ENCODE peak calls at places on chromosomes 16 and 17, in nine cellular contexts. T, U, X, N, B, E, V, S and L are unnamed samples.

GRCh38 chr17:64006361-64007088 is 8.4 kb downstream of the PRR29 start:
- DNase-seq in X (no peak), T (peak; percentile 89), E (no peak), V (no peak), U (peak; percentile 90), S (no peak), N (peak; percentile 61), B (no peak), L (peak; percentile 93)

GRCh38 chr17:3692346-3692745 is 3.6 kb downstream of the P2RX5 start:
- DNase-seq in U (no peak), T (no peak), V (no peak), E (no peak), X (no peak), S (no peak), B (no peak), N (no peak), L (no peak)

GRCh38 chr17:1154704-1155103 is 25.1 kb downstream of the ABR start:
- DNase-seq in B (no peak), E (no peak), T (no peak), V (no peak), X (no peak), N (no peak), U (peak; percentile 35), S (no peak), L (no peak)

GRCh38 chr17:51029568-51030463 is 90.9 kb downstream of the SPAG9 start:
- DNase-seq in X (no peak), V (no peak), T (no peak), B (no peak), E (no peak), U (no peak), N (no peak), S (no peak), L (no peak)

GRCh38 chr17:36647598-36647997 is 46.2 kb downstream of the MRM1 start:
- DNase-seq in S (no peak), U (no peak), E (no peak), B (no peak), X (peak; percentile 61), V (no peak), N (no peak), T (no peak), L (no peak)

GRCh38 chr16:82643136-82643535 is 16.4 kb downstream of the CDH13 start:
- DNase-seq in T (no peak), E (no peak), U (no peak), V (peak; percentile 68), S (no peak), B (no peak), N (no peak), X (no peak), L (no peak)

GRCh38 chr17:30323262-30323894 is 10.5 kb downstream of the TMIGD1 start:
- DNase-seq in X (no peak), T (no peak), V (peak; percentile 47), B (no peak), S (no peak), U (no peak), E (no peak), N (no peak), L (no peak)

GRCh38 chr16:70612931-70613330 is 33.4 kb upstream of the IL34 start:
- DNase-seq in N (no peak), V (no peak), X (no peak), E (no peak), U (no peak), T (no peak), B (no peak), S (no peak), L (no peak)

GRCh38 chr17:17275991-17276390 is 5.1 kb downstream of the COPS3 start:
- DNase-seq in B (no peak), V (no peak), X (no peak), T (no peak), N (no peak), E (no peak), S (no peak), U (no peak), L (no peak)

GRCh38 chr16:30903002-30903401 is 6.6 kb downstream of the CTF1 start:
- DNase-seq in N (no peak), S (no peak), B (no peak), E (no peak), V (no peak), X (no peak), U (no peak), T (no peak), L (no peak)

GRCh38 chr17:43015579-43015978 is 6.6 kb downstream of the VAT1 start:
- DNase-seq in V (no peak), T (peak; percentile 91), N (peak; percentile 73), E (no peak), S (no peak), U (peak; percentile 83), B (peak; percentile 61), X (no peak), L (peak; percentile 88)

GRCh38 chr17:43013296-43013695 is 6.7 kb downstream of the IFI35 start:
- DNase-seq in S (no peak), V (no peak), U (no peak), B (no peak), N (no peak), T (no peak), E (no peak), X (no peak), L (peak; percentile 54)

GRCh38 chr17:43016216-43016615 is 6.0 kb downstream of the VAT1 start:
- DNase-seq in B (no peak), N (no peak), S (no peak), U (no peak), E (no peak), X (no peak), V (no peak), T (no peak), L (peak; percentile 62)

GRCh38 chr17:43014020-43014615 is 7.5 kb downstream of the IFI35 start:
- DNase-seq in V (no peak), U (peak; percentile 32), E (no peak), X (no peak), N (no peak), B (no peak), T (no peak), S (no peak), L (no peak)

DNA sequence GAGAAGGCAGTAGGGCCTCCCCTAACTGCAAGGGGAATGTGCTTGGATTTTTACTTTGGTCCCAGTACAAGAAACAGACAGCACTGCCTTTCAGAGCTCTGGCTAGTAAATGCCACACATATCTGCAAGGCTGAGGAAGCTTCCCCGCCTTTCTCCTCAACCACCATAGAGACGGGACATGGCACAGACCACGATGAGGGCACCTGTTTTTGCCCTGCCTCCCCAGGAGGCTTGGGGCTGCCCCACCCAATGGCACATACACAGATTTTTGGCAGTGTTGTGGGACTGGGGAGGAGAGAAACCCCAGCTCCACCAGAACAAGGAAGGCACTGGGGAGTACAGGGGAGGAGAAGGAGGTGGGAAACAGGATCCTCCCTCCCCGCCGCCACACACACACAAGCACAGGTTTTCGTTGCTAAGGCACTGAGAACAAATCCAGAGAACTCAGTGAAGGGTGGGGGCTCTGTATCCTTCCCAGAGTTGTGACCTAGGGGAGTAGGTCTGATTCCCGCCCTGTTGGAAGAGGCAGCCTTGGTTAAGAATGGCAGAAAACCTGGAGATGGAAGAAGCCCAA is 7.2 kb downstream of the VAT1 start:
- DNase-seq in U (no peak), E (no peak), V (no peak), X (no peak), S (no peak), B (no peak), T (no peak), N (no peak), L (peak; percentile 27)
- H3K27ac ChIP-seq in U (peak overlapping the region; percentile 41), E (no peak overlapping the region), V (no peak overlapping the region), X (no peak overlapping the region), S (peak overlapping the region; percentile 65), B (no peak overlapping the region), T (peak overlapping the region; percentile 74), N (peak overlapping the region; percentile 46), L (peak overlapping the region; percentile 28)

GRCh38 chr16:12009922-12010321 is 33.4 kb downstream of the SNX29 start:
- DNase-seq in T (no peak), S (no peak), N (no peak), X (no peak), U (no peak), V (no peak), B (no peak), E (no peak), L (no peak)
- H3K27ac ChIP-seq in T (no peak overlapping the region), S (no peak overlapping the region), N (no peak overlapping the region), X (no peak overlapping the region), U (no peak overlapping the region), V (no peak overlapping the region), B (no peak overlapping the region), E (no peak overlapping the region), L (no peak overlapping the region)

GRCh38 chr17:20825539-20825938 is 217.3 kb downstream of the USP22 start:
- DNase-seq in U (no peak), B (no peak), V (no peak), E (no peak), S (no peak), X (no peak), T (no peak), N (no peak), L (no peak)

DNA sequence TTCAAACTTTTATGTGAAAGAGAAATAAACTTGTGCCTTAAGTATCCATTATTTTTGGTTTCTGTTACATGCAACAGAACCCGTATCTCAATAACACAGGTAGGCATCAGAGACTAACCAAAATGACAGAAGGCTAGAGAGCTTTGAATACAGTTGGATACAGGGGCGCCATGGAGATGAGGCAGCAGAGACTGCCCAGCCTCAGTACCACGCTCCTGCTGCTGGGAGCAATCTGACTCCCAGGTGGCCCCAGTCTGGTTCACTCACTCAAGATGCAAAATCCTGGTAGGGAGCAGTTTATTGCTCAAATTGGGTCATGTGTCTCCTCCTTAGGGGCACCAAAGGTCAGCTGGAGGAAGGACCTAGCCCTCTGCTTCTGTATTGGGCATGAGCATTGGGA is 218.9 kb downstream of the USP22 start:
- DNase-seq in S (no peak), N (no peak), U (no peak), T (no peak), B (no peak), X (no peak), V (no peak), E (no peak), L (no peak)
- H3K27ac ChIP-seq in S (no peak overlapping the region), N (no peak overlapping the region), U (no peak overlapping the region), T (no peak overlapping the region), B (no peak overlapping the region), X (no peak overlapping the region), V (no peak overlapping the region), E (no peak overlapping the region), L (no peak overlapping the region)

GRCh38 chr16:49468611-49469322 is 95.2 kb downstream of the C16orf78 start:
- DNase-seq in S (peak; percentile 20), N (no peak), E (no peak), V (no peak), T (no peak), U (no peak), X (no peak), B (no peak), L (no peak)

GRCh38 chr16:49467540-49468372 is 94.2 kb downstream of the C16orf78 start:
- DNase-seq in B (no peak), N (no peak), X (no peak), E (no peak), S (no peak), U (no peak), T (no peak), V (no peak), L (no peak)

GRCh38 chr16:49469930-49470451 is 96.4 kb downstream of the C16orf78 start:
- DNase-seq in X (no peak), S (peak; percentile 50), N (no peak), T (no peak), U (no peak), E (no peak), B (peak; percentile 69), V (no peak), L (no peak)

GRCh38 chr16:49470550-49470949 is 96.9 kb downstream of the C16orf78 start:
- DNase-seq in B (no peak), V (no peak), S (peak; percentile 13), N (no peak), X (no peak), U (no peak), E (no peak), T (no peak), L (no peak)

GRCh38 chr16:49469323-49469670 is 95.7 kb downstream of the C16orf78 start:
- DNase-seq in V (no peak), U (no peak), E (no peak), X (no peak), S (no peak), N (no peak), T (no peak), B (no peak), L (no peak)
- H3K27ac ChIP-seq in V (no peak overlapping the region), U (no peak overlapping the region), E (no peak overlapping the region), X (no peak overlapping the region), S (no peak overlapping the region), N (no peak overlapping the region), T (no peak overlapping the region), B (no peak overlapping the region), L (no peak overlapping the region)